ENCODE peak calls at places on chromosomes 5 and 9, in six cellular contexts. F, B, W, O, U and E are unnamed samples.

GRCh38 chr5:180470966-180471582 is 23.1 kb upstream of the CNOT6 start:
- DNase-seq in F (peak), B (peak), W (peak), O (peak), U (peak), E (peak)

GRCh38 chr5:54362434-54362833 is 52.1 kb upstream of the ARL15 start:
- DNase-seq in F (no peak), B (no peak), W (no peak), O (no peak), U (peak), E (no peak)

GRCh38 chr5:26691486-26691885 is 346.9 kb downstream of the CDH9 start:
- DNase-seq in F (no peak), B (no peak), W (no peak), O (no peak), U (no peak), E (no peak)

GRCh38 chr9:89807101-89807395 is 202.2 kb downstream of the GADD45G start:
- DNase-seq in F (no peak), B (no peak), W (no peak), O (no peak), U (no peak), E (no peak)

GRCh38 chr9:122029898-122030297 is 63.2 kb downstream of the TTLL11 start:
- DNase-seq in F (no peak), B (peak), W (no peak), O (no peak), U (peak), E (no peak)

GRCh38 chr5:57780306-57780958 is 297.8 kb upstream of the ACTBL2 start:
- DNase-seq in F (no peak), B (no peak), W (no peak), O (no peak), U (no peak), E (no peak)

GRCh38 chr9:120733190-120733589 is 18.9 kb upstream of the MEGF9 start:
- DNase-seq in F (no peak), B (no peak), W (peak), O (no peak), U (peak), E (no peak)

GRCh38 chr9:131490514-131490913 is 12.2 kb upstream of the POMT1 start:
- DNase-seq in F (no peak), B (no peak), W (no peak), O (no peak), U (no peak), E (no peak)

GRCh38 chr9:70413427-70413797 is 1.0 kb downstream of the KLF9 start:
- DNase-seq in F (no peak), B (no peak), W (peak), O (peak), U (peak), E (no peak)

GRCh38 chr9:130331061-130331460 is 65.5 kb downstream of the HMCN2 start:
- DNase-seq in F (no peak), B (no peak), W (no peak), O (no peak), U (no peak), E (no peak)

GRCh38 chr9:97593960-97594359 is 39.2 kb downstream of the TSTD2 start:
- DNase-seq in F (no peak), B (no peak), W (no peak), O (no peak), U (peak), E (no peak)

GRCh38 chr5:171630047-171630669 is 155.5 kb upstream of the SMIM23 start:
- DNase-seq in F (peak), B (peak), W (peak), O (peak), U (peak), E (no peak)

GRCh38 chr9:96020822-96021615 is 145.5 kb downstream of the ERCC6L2 start:
- DNase-seq in F (no peak), B (no peak), W (peak), O (peak), U (peak), E (no peak)

GRCh38 chr9:72220589-72220988 is 71.3 kb downstream of the GDA start:
- DNase-seq in F (no peak), B (no peak), W (no peak), O (no peak), U (no peak), E (no peak)

GRCh38 chr5:116605310-116606070 is 30.9 kb upstream of the SEMA6A start:
- DNase-seq in F (no peak), B (no peak), W (no peak), O (no peak), U (no peak), E (no peak)

GRCh38 chr9:136078025-136078424 is 17.1 kb downstream of the NACC2 start:
- DNase-seq in F (no peak), B (no peak), W (peak), O (no peak), U (no peak), E (no peak)

GRCh38 chr5:131357739-131358561 is 94.1 kb downstream of the CDC42SE2 start:
- DNase-seq in F (no peak), B (no peak), W (no peak), O (no peak), U (no peak), E (peak)

GRCh38 chr5:103522586-103522985 is 40.0 kb downstream of the NUDT12 start:
- DNase-seq in F (no peak), B (no peak), W (no peak), O (peak), U (peak), E (no peak)

GRCh38 chr5:121279801-121280200 is 571.9 kb upstream of the FTMT start:
- DNase-seq in F (no peak), B (no peak), W (no peak), O (no peak), U (no peak), E (no peak)

GRCh38 chr5:15834596-15835245 is 334.7 kb downstream of the FBXL7 start:
- DNase-seq in F (no peak), B (no peak), W (peak), O (no peak), U (peak), E (no peak)

GRCh38 chr5:32542216-32543059 is 42.9 kb upstream of the SUB1 start:
- DNase-seq in F (no peak), B (no peak), W (peak), O (no peak), U (peak), E (peak)

GRCh38 chr5:6246820-6247437 is 131.4 kb downstream of the MED10 start:
- DNase-seq in F (no peak), B (no peak), W (no peak), O (no peak), U (no peak), E (no peak)

GRCh38 chr5:142881076-142881466 is 110.9 kb downstream of the ARHGAP26 start:
- DNase-seq in F (no peak), B (no peak), W (no peak), O (peak), U (peak), E (peak)

GRCh38 chr9:126531035-126531571 is 82.6 kb upstream of the LMX1B start:
- DNase-seq in F (no peak), B (no peak), W (peak), O (no peak), U (no peak), E (no peak)

GRCh38 chr5:79845448-79846197 is 145.4 kb downstream of the MTX3 start:
- DNase-seq in F (peak), B (no peak), W (peak), O (no peak), U (peak), E (no peak)

GRCh38 chr5:74240783-74241750 is 399.5 kb downstream of the ENC1 start:
- DNase-seq in F (no peak), B (no peak), W (no peak), O (no peak), U (peak), E (no peak)

GRCh38 chr5:79508794-79509193 is 5.1 kb downstream of the HOMER1 start:
- DNase-seq in F (no peak), B (no peak), W (no peak), O (no peak), U (no peak), E (no peak)

GRCh38 chr5:58458851-58459275 is 1.0 kb downstream of the PLK2 start:
- DNase-seq in F (peak), B (no peak), W (peak), O (no peak), U (peak), E (no peak)

GRCh38 chr5:15620501-15620900 is 120.5 kb downstream of the FBXL7 start:
- DNase-seq in F (no peak), B (no peak), W (peak), O (no peak), U (peak), E (no peak)

GRCh38 chr5:39494099-39494498 is 69.3 kb upstream of the DAB2 start:
- DNase-seq in F (no peak), B (no peak), W (peak), O (no peak), U (peak), E (no peak)

GRCh38 chr5:167580608-167581007 is 710.8 kb upstream of the WWC1 start:
- DNase-seq in F (no peak), B (no peak), W (no peak), O (no peak), U (no peak), E (no peak)

GRCh38 chr5:95620030-95620869 is at the start of gene GPR150:
- DNase-seq in F (no peak), B (peak), W (peak), O (peak), U (peak), E (peak)

GRCh38 chr5:176352116-176352878 is 9.3 kb downstream of the KIAA1191 start:
- DNase-seq in F (no peak), B (no peak), W (no peak), O (no peak), U (no peak), E (no peak)

GRCh38 chr5:80481019-80481893 is 6.6 kb upstream of the FAM151B start:
- DNase-seq in F (peak), B (peak), W (peak), O (peak), U (peak), E (peak)

GRCh38 chr5:34059997-34060396 is 17.0 kb upstream of the C1QTNF3 start:
- DNase-seq in F (no peak), B (no peak), W (no peak), O (no peak), U (peak), E (no peak)
- H3K4me3 ChIP-seq in F (no peak), B (no peak), W (no peak), O (no peak), U (no peak), E (no peak)

GRCh38 chr5:132829742-132830435 is 558 bp downstream of the SHROOM1 start:
- DNase-seq in F (peak), B (peak), W (peak), O (peak), U (peak), E (peak)

GRCh38 chr5:132831095-132831860 is 831 bp upstream of the SHROOM1 start:
- DNase-seq in F (no peak), B (no peak), W (peak), O (no peak), U (no peak), E (no peak)

GRCh38 chr5:132828846-132829494 is 1.5 kb downstream of the SHROOM1 start:
- DNase-seq in F (no peak), B (no peak), W (peak), O (no peak), U (no peak), E (no peak)

GRCh38 chr5:132832612-132833011 is 2.2 kb upstream of the SHROOM1 start:
- DNase-seq in F (no peak), B (no peak), W (peak), O (no peak), U (no peak), E (no peak)

GRCh38 chr5:132830436-132831094 is at the start of gene SHROOM1:
- DNase-seq in F (peak), B (peak), W (peak), O (peak), U (peak), E (peak)
- H3K4me2 ChIP-seq in F (peak), B (peak), W (peak), O (peak), U (peak), E (peak)

GRCh38 chr5:37769840-37770239 is 70.0 kb downstream of the GDNF start:
- DNase-seq in F (no peak), B (no peak), W (no peak), O (no peak), U (no peak), E (no peak)

GRCh38 chr5:37770791-37771190 is 69.0 kb downstream of the GDNF start:
- DNase-seq in F (no peak), B (no peak), W (no peak), O (no peak), U (peak), E (no peak)

GRCh38 chr5:37772255-37772654 is 67.6 kb downstream of the GDNF start:
- DNase-seq in F (no peak), B (no peak), W (no peak), O (no peak), U (no peak), E (no peak)

GRCh38 chr5:37771731-37772130 is 68.1 kb downstream of the GDNF start:
- DNase-seq in F (no peak), B (no peak), W (peak), O (no peak), U (peak), E (no peak)

GRCh38 chr5:37771203-37771611 is 68.6 kb downstream of the GDNF start:
- DNase-seq in F (no peak), B (no peak), W (no peak), O (no peak), U (peak), E (no peak)
- H3K4me3 ChIP-seq in F (no peak), B (no peak), W (peak), O (no peak), U (peak), E (no peak)

DNA sequence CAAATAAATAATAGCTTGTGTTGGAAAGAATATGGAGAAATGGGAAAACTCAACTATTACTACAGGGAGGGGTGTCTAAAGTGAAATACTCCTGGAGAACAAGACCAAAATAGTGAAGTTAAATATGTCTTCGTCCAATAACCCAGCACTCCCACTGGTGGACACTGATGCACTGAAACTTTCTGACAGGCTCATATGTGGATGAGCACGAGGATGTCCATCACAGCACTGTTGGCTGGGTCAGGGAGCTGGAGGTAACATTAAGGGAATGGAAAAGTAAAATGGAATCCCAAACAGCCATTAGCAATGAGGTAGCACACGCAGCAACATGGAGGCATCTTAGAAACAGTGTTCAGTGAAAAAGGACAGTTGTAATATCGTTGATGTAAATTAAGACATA is 86.5 kb downstream of the LMNB1 start:
- DNase-seq in F (no peak), B (no peak), W (no peak), O (no peak), U (no peak), E (no peak)
- H3K4me2 ChIP-seq in F (no peak), B (no peak), W (no peak), O (no peak), U (no peak), E (no peak)

DNA sequence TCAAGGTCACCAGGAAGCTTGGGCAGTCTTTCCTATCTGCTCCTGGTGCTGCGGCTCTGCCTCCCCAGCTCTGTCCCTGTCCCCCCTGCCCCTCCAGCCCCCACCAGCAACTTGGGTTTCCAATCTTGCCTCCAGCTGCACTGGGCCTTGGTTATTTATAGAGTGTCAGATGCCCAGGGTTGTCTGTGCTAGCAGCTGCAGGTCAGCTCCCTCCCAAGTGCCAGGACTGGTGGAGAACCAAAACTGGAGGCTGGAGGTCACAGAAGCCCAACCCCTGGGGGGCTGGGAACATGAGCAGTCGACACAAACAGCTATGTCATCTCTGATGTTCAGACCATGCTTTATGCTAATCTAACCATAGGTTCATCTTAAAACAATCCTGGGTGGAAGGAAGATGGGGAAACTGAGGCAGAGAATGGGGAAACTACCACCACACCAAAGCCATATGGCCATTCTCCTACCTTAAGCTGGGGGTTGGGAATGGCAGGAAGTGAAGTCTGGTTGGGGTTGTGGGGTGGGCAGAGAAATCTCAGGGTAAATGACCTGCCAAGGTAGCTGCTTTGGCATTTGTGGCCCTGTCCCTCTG is 1.7 kb downstream of the TPM2 start:
- DNase-seq in F (no peak), B (no peak), W (peak), O (no peak), U (no peak), E (no peak)
- H3K4me3 ChIP-seq in F (peak), B (peak), W (peak), O (no peak), U (peak), E (no peak)

DNA sequence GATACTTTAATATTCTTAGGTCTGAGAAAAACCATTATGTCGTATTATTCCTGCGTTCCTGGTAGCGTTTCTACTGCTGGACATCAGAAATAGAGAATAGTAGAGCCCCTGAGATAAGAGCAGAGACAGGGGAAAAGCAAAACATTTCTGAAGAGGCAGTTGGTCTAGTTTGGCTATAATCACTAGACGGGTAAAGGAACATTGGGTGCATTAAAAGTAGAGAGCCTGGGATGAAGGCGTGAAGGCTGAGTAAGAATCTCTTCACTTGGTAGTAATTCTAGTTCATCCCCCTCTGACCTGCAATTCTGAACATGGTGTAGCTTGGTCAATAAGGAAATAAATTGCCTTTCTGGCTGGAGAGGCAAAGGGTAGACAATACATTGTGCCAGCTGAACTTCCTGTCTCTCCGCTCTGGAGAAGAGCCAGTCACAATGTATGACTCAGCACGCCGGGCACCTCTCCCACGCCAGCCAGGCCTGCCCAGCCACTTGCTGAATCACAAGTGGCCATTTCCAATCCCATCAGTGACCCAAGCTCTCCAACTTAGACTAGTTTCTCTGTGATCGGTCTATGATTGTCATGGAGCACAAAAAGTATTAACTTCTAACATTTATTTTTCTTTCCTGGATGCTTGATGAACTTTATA is 75.4 kb downstream of the STK32A start:
- DNase-seq in F (peak), B (peak), W (peak), O (no peak), U (peak), E (no peak)
- H3K4me2 ChIP-seq in F (peak), B (peak), W (peak), O (no peak), U (no peak), E (no peak)

GRCh38 chr5:18799482-18800128 is 1165.3 kb downstream of the TAF11L14 start:
- DNase-seq in F (no peak), B (no peak), W (no peak), O (no peak), U (no peak), E (no peak)
- H3K4me3 ChIP-seq in F (no peak), B (no peak), W (no peak), O (no peak), U (no peak), E (no peak)

DNA sequence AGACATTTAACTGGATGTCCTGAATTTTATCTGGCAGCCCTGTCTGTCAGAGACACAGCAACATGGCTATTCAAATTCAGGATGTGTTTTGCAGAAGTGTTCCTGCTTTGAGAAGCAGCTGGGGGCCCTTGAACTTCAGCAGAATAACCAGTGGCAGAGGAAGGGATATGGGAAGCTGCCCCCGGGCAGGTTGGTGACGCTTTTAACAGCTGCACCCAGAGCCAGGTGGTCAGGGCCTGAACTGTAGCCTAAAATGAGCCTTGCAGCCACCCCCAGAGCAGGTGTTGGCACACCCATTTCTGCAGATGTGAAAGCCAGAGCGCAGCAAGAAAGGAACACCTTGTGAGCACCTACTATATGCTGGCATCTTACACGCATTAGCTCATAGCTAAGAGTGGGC is 128.7 kb upstream of the BOD1 start:
- DNase-seq in F (no peak), B (no peak), W (no peak), O (no peak), U (no peak), E (peak)
- H3K4me2 ChIP-seq in F (no peak), B (no peak), W (no peak), O (peak), U (no peak), E (peak)